ENCODE peak calls at places on chromosomes 6 and 20, in five cellular contexts. F is suprapubic skin, T is tibial nerve, S is brain microvascular endothelial cell, B is A549. X is an unnamed sample.

GRCh38 chr6:116217069-116217468 is 36.8 kb downstream of the TSPYL4 start:
- DNase-seq in F (no peak), T (no peak), S (no peak), B (peak), X (peak)

GRCh38 chr6:3005077-3005476 is 5.4 kb downstream of the NQO2 start:
- DNase-seq in F (peak), T (no peak), S (no peak), B (no peak), X (no peak)

GRCh38 chr6:154689654-154690053 is 43.6 kb upstream of the SCAF8 start:
- DNase-seq in F (no peak), T (no peak), S (no peak), B (no peak), X (no peak)

GRCh38 chr6:123519191-123519510 is 117.6 kb downstream of the TRDN start:
- DNase-seq in F (no peak), T (peak), S (no peak), B (no peak), X (no peak)

GRCh38 chr20:32509639-32510066 is 75.5 kb downstream of the NOL4L start:
- DNase-seq in F (no peak), T (no peak), S (no peak), B (no peak), X (no peak)

GRCh38 chr20:57679113-57679512 is 30.7 kb downstream of the PMEPA1 start:
- DNase-seq in F (no peak), T (no peak), S (no peak), B (no peak), X (no peak)

GRCh38 chr6:48986105-48986504 is 476.9 kb downstream of the MMUT start:
- DNase-seq in F (no peak), T (no peak), S (no peak), B (no peak), X (no peak)

GRCh38 chr20:4550740-4551139 is 171.0 kb upstream of the PRND start:
- DNase-seq in F (no peak), T (no peak), S (peak), B (no peak), X (no peak)

GRCh38 chr6:31729979-31730630 is 1.0 kb upstream of the DDAH2 start:
- DNase-seq in F (peak), T (peak), S (peak), B (peak), X (peak)

GRCh38 chr6:79504372-79504771 is 32.9 kb downstream of the LCA5 start:
- DNase-seq in F (no peak), T (no peak), S (no peak), B (no peak), X (no peak)

GRCh38 chr6:111361648-111362047 is 121.4 kb downstream of the REV3L start:
- DNase-seq in F (no peak), T (no peak), S (peak), B (peak), X (peak)

GRCh38 chr6:47126647-47127339 is 84.7 kb upstream of the ADGRF1 start:
- DNase-seq in F (no peak), T (no peak), S (peak), B (no peak), X (peak)

GRCh38 chr6:87115402-87116135 is 20.7 kb upstream of the CGA start:
- DNase-seq in F (no peak), T (no peak), S (no peak), B (no peak), X (no peak)

GRCh38 chr6:54715990-54716389 is 130.6 kb upstream of the FAM83B start:
- DNase-seq in F (no peak), T (no peak), S (no peak), B (no peak), X (no peak)

GRCh38 chr20:25005220-25005619 is 12.7 kb upstream of the APMAP start:
- DNase-seq in F (peak), T (no peak), S (no peak), B (no peak), X (no peak)

GRCh38 chr20:43583982-43584432 is 6.7 kb upstream of the IFT52 start:
- DNase-seq in F (no peak), T (peak), S (peak), B (no peak), X (no peak)

GRCh38 chr6:56806368-56806767 is 148.5 kb upstream of the BEND6 start:
- DNase-seq in F (no peak), T (no peak), S (no peak), B (no peak), X (no peak)

GRCh38 chr6:7696061-7696460 is 29.8 kb upstream of the BMP6 start:
- DNase-seq in F (no peak), T (no peak), S (no peak), B (no peak), X (no peak)

GRCh38 chr20:10985536-10985935 is 311.7 kb upstream of the JAG1 start:
- DNase-seq in F (no peak), T (no peak), S (peak), B (no peak), X (no peak)

GRCh38 chr6:40177596-40177995 is 243.3 kb upstream of the MOCS1 start:
- DNase-seq in F (no peak), T (no peak), S (no peak), B (no peak), X (no peak)

GRCh38 chr6:157597461-157598312 is 216.7 kb downstream of the ZDHHC14 start:
- DNase-seq in F (no peak), T (no peak), S (peak), B (peak), X (peak)

GRCh38 chr6:80425089-80425823 is 318.8 kb downstream of the BCKDHB start:
- DNase-seq in F (no peak), T (no peak), S (peak), B (no peak), X (no peak)

GRCh38 chr20:33915726-33916331 is 77.9 kb upstream of the RALY start:
- DNase-seq in F (no peak), T (no peak), S (no peak), B (peak), X (peak)

GRCh38 chr6:84709121-84709520 is 55.3 kb downstream of the TBX18 start:
- DNase-seq in F (no peak), T (no peak), S (no peak), B (no peak), X (peak)

GRCh38 chr6:25089442-25089841 is 153.7 kb upstream of the RIPOR2 start:
- DNase-seq in F (no peak), T (no peak), S (no peak), B (no peak), X (peak)

GRCh38 chr20:21534453-21534852 is 20.6 kb upstream of the NKX2-2 start:
- DNase-seq in F (no peak), T (no peak), S (no peak), B (no peak), X (no peak)

GRCh38 chr6:10678456-10678855 is 16.0 kb downstream of the C6orf52 start:
- DNase-seq in F (no peak), T (no peak), S (no peak), B (no peak), X (no peak)

GRCh38 chr6:75632247-75632646 is 30.6 kb downstream of the SENP6 start:
- DNase-seq in F (no peak), T (no peak), S (no peak), B (no peak), X (no peak)

GRCh38 chr20:19928379-19929360 is 88.5 kb upstream of the NAA20 start:
- DNase-seq in F (no peak), T (no peak), S (no peak), B (no peak), X (no peak)
- H3K27ac ChIP-seq in F (peak), T (no peak), S (no peak), B (no peak), X (no peak)

DNA sequence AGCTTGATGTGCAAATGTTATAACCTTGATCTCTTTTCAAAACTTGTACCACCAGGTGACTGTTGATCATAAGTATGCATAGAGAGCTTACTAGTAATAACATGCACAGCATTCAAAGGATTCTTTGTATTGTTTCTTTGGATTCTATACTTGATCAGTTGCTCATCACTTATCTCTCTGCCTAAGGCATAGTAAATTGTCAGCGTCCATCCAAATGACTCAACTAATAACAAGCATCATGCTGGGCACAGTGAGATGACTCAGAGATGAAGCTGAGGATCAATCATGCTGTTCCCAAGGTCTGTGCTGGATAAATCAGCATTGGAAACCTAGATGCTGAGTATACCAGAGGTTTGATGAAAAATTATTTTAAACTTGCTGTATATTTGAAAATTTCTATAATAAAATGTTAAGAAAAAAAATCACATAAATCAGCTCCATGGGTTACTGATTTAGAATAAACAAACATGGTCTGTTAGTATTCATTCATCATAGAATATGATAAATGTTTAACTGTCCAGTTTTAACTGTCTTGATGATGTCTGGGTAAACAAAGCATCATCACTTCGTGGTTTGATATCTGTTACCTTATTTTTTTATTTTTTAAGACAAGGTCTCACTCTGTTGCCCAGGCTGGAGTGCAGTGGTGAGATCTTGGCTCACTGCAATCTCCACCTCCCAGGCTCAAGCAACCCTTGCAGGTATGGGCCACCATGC is 45.6 kb upstream of the SGK1 start:
- DNase-seq in F (no peak), T (no peak), S (peak), B (peak), X (peak)
- H3K27ac ChIP-seq in F (no peak), T (no peak), S (peak), B (peak), X (no peak)

GRCh38 chr20:44690781-44691423 is 24.3 kb upstream of the CCN5 start:
- DNase-seq in F (no peak), T (no peak), S (no peak), B (no peak), X (no peak)
- H3K27ac ChIP-seq in F (peak), T (no peak), S (no peak), B (peak), X (no peak)

GRCh38 chr6:159117541-159117940 is 51.7 kb upstream of the FNDC1 start:
- DNase-seq in F (no peak), T (no peak), S (no peak), B (no peak), X (no peak)
- H3K27ac ChIP-seq in F (peak), T (no peak), S (no peak), B (no peak), X (no peak)

DNA sequence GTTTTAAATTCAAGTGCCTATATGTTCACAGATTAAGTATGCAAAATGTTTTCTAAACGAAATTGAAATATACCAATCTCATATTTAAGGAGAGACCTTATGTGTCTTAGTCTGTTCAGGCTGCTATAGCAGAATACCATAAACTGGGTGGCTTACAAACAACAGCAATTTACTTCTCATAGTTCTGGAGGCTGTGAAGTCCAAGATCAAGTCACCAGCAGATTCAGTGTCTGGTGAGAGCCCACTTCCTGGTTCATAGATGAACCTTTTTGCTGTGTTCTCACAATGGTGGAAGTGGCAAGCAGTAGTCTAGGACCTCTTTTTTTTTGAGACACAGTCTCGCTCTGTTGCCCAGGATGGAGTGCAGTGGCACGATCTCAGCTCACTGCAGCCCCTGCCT is 3.5 kb upstream of the DSTN start:
- DNase-seq in F (no peak), T (no peak), S (no peak), B (no peak), X (no peak)
- H3K27ac ChIP-seq in F (no peak), T (no peak), S (no peak), B (peak), X (no peak)

DNA sequence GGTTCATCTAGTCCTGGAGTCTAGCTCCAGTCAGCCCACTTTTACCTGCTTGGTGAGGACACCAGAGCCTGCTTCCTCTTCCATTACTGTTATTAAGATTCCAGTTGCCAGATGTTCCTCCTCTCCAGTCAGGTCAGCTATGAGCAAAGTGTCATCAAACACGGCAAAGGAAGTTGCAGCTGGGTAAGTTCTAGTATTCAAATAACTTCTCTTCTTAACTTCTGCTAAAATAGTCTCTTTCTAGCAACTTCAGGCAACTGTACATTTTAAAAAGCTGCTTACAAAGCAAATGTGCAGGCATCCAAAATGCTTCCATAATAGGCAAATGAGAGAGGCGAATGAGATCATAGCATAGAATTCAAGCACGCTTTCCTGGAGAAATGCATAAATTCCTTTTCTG is 18.4 kb upstream of the MRPS18A start:
- DNase-seq in F (no peak), T (no peak), S (peak), B (no peak), X (no peak)
- H3K27ac ChIP-seq in F (no peak), T (no peak), S (no peak), B (peak), X (no peak)

GRCh38 chr6:134830194-134830593 is 119.7 kb downstream of the ALDH8A1 start:
- DNase-seq in F (no peak), T (no peak), S (no peak), B (no peak), X (no peak)

GRCh38 chr6:134840086-134840485 is 109.8 kb downstream of the ALDH8A1 start:
- DNase-seq in F (no peak), T (no peak), S (no peak), B (no peak), X (no peak)

GRCh38 chr6:134830945-134831344 is 119.0 kb downstream of the ALDH8A1 start:
- DNase-seq in F (no peak), T (no peak), S (no peak), B (no peak), X (no peak)

GRCh38 chr6:134835998-134836397 is 113.9 kb downstream of the ALDH8A1 start:
- DNase-seq in F (no peak), T (no peak), S (no peak), B (no peak), X (no peak)
- H3K27ac ChIP-seq in F (no peak), T (no peak), S (no peak), B (no peak), X (no peak)